ENCODE peak calls at places on chromosomes 16 and 17, in four cellular contexts. B is CD8-positive, alpha-beta T cell; O is posterior vena cava; X is HEK293T. J is an unnamed sample.

GRCh38 chr16:87845213-87845612 is 24.1 kb downstream of the SLC7A5 start:
- DNase-seq in B (no peak), X (no peak), O (no peak), J (peak)

GRCh38 chr16:8767176-8767575 is 30.3 kb downstream of the TMEM186 start:
- DNase-seq in X (no peak), O (no peak), B (no peak), J (no peak)

GRCh38 chr17:77206557-77206956 is 65.8 kb downstream of the SEC14L1 start:
- DNase-seq in B (no peak), O (no peak), X (no peak), J (no peak)

GRCh38 chr16:85840801-85841200 is 41.3 kb downstream of the COX4I1 start:
- DNase-seq in X (no peak), O (no peak), B (no peak), J (no peak)

GRCh38 chr17:40442392-40443195 is 656 bp upstream of the IGFBP4 start:
- DNase-seq in O (peak), B (no peak), X (no peak), J (no peak)

GRCh38 chr17:62188713-62189112 is 123.6 kb upstream of the MED13 start:
- DNase-seq in X (no peak), O (peak), B (no peak), J (no peak)

GRCh38 chr17:50151041-50151936 is 812 bp upstream of the PPP1R9B start:
- DNase-seq in O (peak), B (peak), X (peak), J (peak)

GRCh38 chr16:65975049-65975708 is 391.3 kb upstream of the CDH5 start:
- DNase-seq in B (no peak), O (no peak), X (no peak), J (no peak)

GRCh38 chr17:72315514-72315913 is 194.7 kb downstream of the SOX9 start:
- DNase-seq in O (no peak), B (no peak), X (no peak), J (no peak)

GRCh38 chr16:67161595-67162058 is 1.9 kb downstream of the FBXL8 start:
- DNase-seq in B (no peak), X (no peak), O (no peak), J (no peak)

GRCh38 chr17:38879878-38880727 is 10.2 kb downstream of the LASP1 start:
- DNase-seq in O (no peak), B (no peak), X (no peak), J (peak)

J was measured in testis.